ENCODE peak calls at places on chromosomes 3 and 15, in four cellular contexts. One of them, this sample, is unnamed.

GRCh38 chr15:52427804-52428203 is 100.9 kb downstream of the MYO5A start:
- DNase-seq in ovary: peak; percentile 40
- DNase-seq in right atrium auricular region: no peak
- DNase-seq in stomach: no peak
- DNase-seq in this sample: no peak

GRCh38 chr15:79329186-79329611 is 18.3 kb downstream of the TMED3 start:
- DNase-seq in right atrium auricular region: no peak
- DNase-seq in ovary: no peak
- DNase-seq in stomach: no peak
- DNase-seq in this sample: peak; percentile 55

GRCh38 chr3:119769394-119770149 is 12.3 kb upstream of the NR1I2 start:
- DNase-seq in ovary: no peak
- DNase-seq in stomach: no peak
- DNase-seq in right atrium auricular region: no peak
- DNase-seq in this sample: no peak

GRCh38 chr3:50089603-50089945 is 855 bp downstream of the RBM5 start:
- DNase-seq in ovary: no peak
- DNase-seq in stomach: no peak
- DNase-seq in right atrium auricular region: no peak
- DNase-seq in this sample: no peak

GRCh38 chr3:123348-123747 is 73.2 kb upstream of the CHL1 start:
- DNase-seq in right atrium auricular region: no peak
- DNase-seq in stomach: no peak
- DNase-seq in ovary: no peak
- DNase-seq in this sample: no peak

GRCh38 chr3:50251220-50251619 is 15.2 kb downstream of the GNAI2 start:
- DNase-seq in right atrium auricular region: peak; percentile 59
- DNase-seq in stomach: peak; percentile 67
- DNase-seq in ovary: no peak
- DNase-seq in this sample: no peak

GRCh38 chr3:3260870-3261269 is 81.4 kb upstream of the CRBN start:
- DNase-seq in right atrium auricular region: no peak
- DNase-seq in ovary: no peak
- DNase-seq in stomach: no peak
- DNase-seq in this sample: no peak

GRCh38 chr3:140408252-140408651 is 269.6 kb upstream of the TRIM42 start:
- DNase-seq in right atrium auricular region: no peak
- DNase-seq in ovary: no peak
- DNase-seq in stomach: no peak
- DNase-seq in this sample: peak; percentile 64

GRCh38 chr3:22960326-22960984 is 242.7 kb upstream of the UBE2E2 start:
- DNase-seq in right atrium auricular region: no peak
- DNase-seq in ovary: peak; percentile 43
- DNase-seq in stomach: peak; percentile 68
- DNase-seq in this sample: no peak

GRCh38 chr3:117302448-117302847 is 592.9 kb downstream of the TUSC7 start:
- DNase-seq in stomach: no peak
- DNase-seq in ovary: no peak
- DNase-seq in right atrium auricular region: no peak
- DNase-seq in this sample: no peak

GRCh38 chr3:16205156-16205870 is 30.8 kb downstream of the GALNT15 start:
- DNase-seq in right atrium auricular region: no peak
- DNase-seq in stomach: no peak
- DNase-seq in ovary: no peak
- DNase-seq in this sample: no peak

GRCh38 chr3:56693750-56694149 is 10.7 kb upstream of the TASOR start:
- DNase-seq in right atrium auricular region: no peak
- DNase-seq in ovary: no peak
- DNase-seq in stomach: no peak
- DNase-seq in this sample: no peak

GRCh38 chr15:36734366-36734765 is 154.9 kb downstream of the CDIN1 start:
- DNase-seq in stomach: no peak
- DNase-seq in ovary: no peak
- DNase-seq in right atrium auricular region: no peak
- DNase-seq in this sample: no peak

GRCh38 chr15:40450047-40450446 is 9.3 kb downstream of the BAHD1 start:
- DNase-seq in stomach: no peak
- DNase-seq in ovary: no peak
- DNase-seq in right atrium auricular region: no peak
- DNase-seq in this sample: no peak
- H3K4me1 ChIP-seq in stomach: peaks cover 19% of the 10 kb centered on the region
- H3K4me1 ChIP-seq in ovary: peaks cover 8% of the 10 kb centered on the region
- H3K4me1 ChIP-seq in right atrium auricular region: peaks cover 38% of the 10 kb centered on the region
- H3K4me1 ChIP-seq in this sample: peaks cover 41% of the 10 kb centered on the region

GRCh38 chr3:61584494-61584893 is 23.1 kb downstream of the PTPRG start:
- DNase-seq in stomach: no peak
- DNase-seq in right atrium auricular region: no peak
- DNase-seq in ovary: no peak
- DNase-seq in this sample: no peak
- H3K4me1 ChIP-seq in stomach: no peaks in the 10 kb centered on the region
- H3K4me1 ChIP-seq in right atrium auricular region: peaks cover 45% of the 10 kb centered on the region
- H3K4me1 ChIP-seq in ovary: peaks cover 4% of the 10 kb centered on the region
- H3K4me1 ChIP-seq in this sample: no peaks in the 10 kb centered on the region

GRCh38 chr15:73599934-73600333 is 33.3 kb downstream of the NPTN start:
- DNase-seq in right atrium auricular region: no peak
- DNase-seq in stomach: no peak
- DNase-seq in ovary: no peak
- DNase-seq in this sample: peak; percentile 10

GRCh38 chr15:73598540-73599195 is 34.5 kb downstream of the NPTN start:
- DNase-seq in right atrium auricular region: no peak
- DNase-seq in ovary: no peak
- DNase-seq in stomach: no peak
- DNase-seq in this sample: no peak

GRCh38 chr15:73594109-73594508 is 39.1 kb downstream of the NPTN start:
- DNase-seq in stomach: no peak
- DNase-seq in ovary: no peak
- DNase-seq in right atrium auricular region: no peak
- DNase-seq in this sample: no peak

GRCh38 chr15:73596214-73596613 is 37.0 kb downstream of the NPTN start:
- DNase-seq in stomach: no peak
- DNase-seq in ovary: no peak
- DNase-seq in right atrium auricular region: no peak
- DNase-seq in this sample: no peak

DNA sequence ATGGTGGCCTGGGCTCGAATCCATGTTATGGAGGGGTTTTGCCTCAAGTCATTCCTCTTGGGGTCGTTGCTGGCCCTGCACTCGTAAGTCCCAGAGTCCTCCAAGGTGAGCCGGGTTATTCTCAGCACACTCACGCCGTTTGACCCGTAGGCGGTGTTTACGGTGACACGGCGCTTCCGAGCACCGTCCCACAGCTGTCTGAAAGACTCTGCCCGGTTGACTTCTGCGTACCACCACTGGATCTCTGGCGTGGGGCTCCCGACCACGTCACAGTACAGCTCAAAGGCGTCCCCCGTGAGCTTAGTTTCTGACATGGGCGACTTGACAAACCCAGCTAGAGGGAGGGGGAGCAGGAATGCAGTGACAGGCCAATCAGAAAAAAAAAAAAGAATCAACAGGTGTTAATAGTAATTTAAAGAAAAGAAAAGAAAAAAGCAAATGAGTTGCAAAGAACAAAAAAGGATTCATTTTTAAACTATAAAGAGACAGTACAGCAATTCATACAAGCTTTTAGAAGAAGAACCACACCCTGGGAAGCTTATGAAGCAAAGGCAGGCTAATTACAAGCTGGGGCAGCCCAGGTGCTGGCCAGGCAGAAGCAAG is 36.1 kb downstream of the NPTN start:
- DNase-seq in right atrium auricular region: no peak
- DNase-seq in ovary: no peak
- DNase-seq in stomach: no peak
- DNase-seq in this sample: no peak
- H3K4me1 ChIP-seq in right atrium auricular region: peaks cover 93% of the 10 kb centered on the region
- H3K4me1 ChIP-seq in ovary: peaks cover 28% of the 10 kb centered on the region
- H3K4me1 ChIP-seq in stomach: peaks cover 59% of the 10 kb centered on the region
- H3K4me1 ChIP-seq in this sample: peaks cover 94% of the 10 kb centered on the region

GRCh38 chr3:191076903-191077552 is 122.0 kb upstream of the OSTN start:
- DNase-seq in right atrium auricular region: no peak
- DNase-seq in ovary: no peak
- DNase-seq in stomach: no peak
- DNase-seq in this sample: no peak
- H3K4me1 ChIP-seq in right atrium auricular region: no peaks in the 10 kb centered on the region
- H3K4me1 ChIP-seq in ovary: no peaks in the 10 kb centered on the region
- H3K4me1 ChIP-seq in stomach: no peaks in the 10 kb centered on the region
- H3K4me1 ChIP-seq in this sample: no peaks in the 10 kb centered on the region

DNA sequence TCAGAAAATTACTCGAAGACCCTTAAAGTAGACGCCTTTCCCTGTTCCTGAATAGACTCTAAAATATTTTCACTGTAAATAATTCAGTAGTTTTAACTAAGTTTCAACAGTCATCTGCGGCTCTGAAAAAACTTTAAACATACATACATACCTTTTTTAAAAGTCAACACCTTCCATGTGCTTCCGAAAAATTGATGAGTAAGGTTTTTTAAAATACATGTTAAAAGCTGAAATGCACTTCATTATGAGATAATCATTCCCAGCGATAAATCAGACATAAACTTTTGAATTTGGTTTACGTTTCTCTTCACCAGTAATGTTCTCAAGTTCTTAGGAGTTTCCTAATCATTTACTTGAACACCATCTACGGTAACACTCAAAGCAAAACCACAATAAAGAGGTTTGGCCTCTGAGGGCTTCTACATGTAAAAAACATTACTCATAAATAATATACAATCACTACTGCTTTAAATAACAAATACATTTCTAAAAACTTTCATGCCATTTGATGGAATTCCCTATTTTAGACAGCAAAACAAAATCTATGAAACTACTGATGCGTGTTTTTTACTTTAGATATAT is 403.5 kb downstream of the SHQ1 start:
- DNase-seq in ovary: no peak
- DNase-seq in stomach: no peak
- DNase-seq in right atrium auricular region: no peak
- DNase-seq in this sample: no peak
- H3K4me1 ChIP-seq in ovary: peaks cover 11% of the 10 kb centered on the region
- H3K4me1 ChIP-seq in stomach: peaks cover 6% of the 10 kb centered on the region
- H3K4me1 ChIP-seq in right atrium auricular region: peaks cover 31% of the 10 kb centered on the region
- H3K4me1 ChIP-seq in this sample: peaks cover 56% of the 10 kb centered on the region

DNA sequence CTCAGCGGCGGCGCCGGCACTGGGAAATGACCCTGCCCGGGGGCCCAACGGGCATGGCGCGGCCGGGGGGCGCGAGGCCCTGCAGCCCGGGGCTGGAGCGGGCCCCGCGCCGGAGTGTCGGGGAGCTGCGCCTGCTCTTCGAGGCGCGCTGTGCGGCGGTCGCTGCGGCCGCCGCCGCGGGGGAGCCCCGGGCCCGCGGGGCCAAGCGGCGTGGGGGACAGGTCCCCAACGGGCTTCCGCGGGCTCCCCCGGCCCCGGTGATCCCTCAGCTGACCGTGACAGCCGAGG is 172 bp downstream of the ITPKA start:
- DNase-seq in stomach: no peak
- DNase-seq in ovary: no peak
- DNase-seq in right atrium auricular region: no peak
- DNase-seq in this sample: no peak
- H3K4me1 ChIP-seq in stomach: peaks cover 42% of the 10 kb centered on the region
- H3K4me1 ChIP-seq in ovary: peaks cover 11% of the 10 kb centered on the region
- H3K4me1 ChIP-seq in right atrium auricular region: peaks cover 34% of the 10 kb centered on the region
- H3K4me1 ChIP-seq in this sample: peaks cover 38% of the 10 kb centered on the region